ENCODE peak calls at places on chromosomes 3 and 15, in six cellular contexts. H is HT-29; Q is AG04450; E is stimulated activated CD8-positive, alpha-beta memory T cell treated with anti-CD3 and anti-CD28 coated beads, Interleukin-15, amount 100 ng/mL, for 4 hours; T is sciatic nerve; X is NCI-H1092. A is an unnamed sample.
A peak's percentile ranks its signal among the peaks of the same experiment; 100 is the strongest.

GRCh38 chr3:43307649-43308048 is 21.3 kb downstream of the SNRK start:
- DNase-seq in T (no peak), E (no peak), X (no peak), Q (no peak), H (no peak), A (no peak)

GRCh38 chr3:136412307-136412706 is 162.2 kb downstream of the PCCB start:
- DNase-seq in H (no peak), T (no peak), Q (no peak), E (no peak), X (no peak), A (no peak)

GRCh38 chr3:128800241-128801187 is 74.5 kb downstream of the RAB7A start:
- DNase-seq in H (no peak), Q (no peak), T (no peak), X (no peak), E (no peak), A (no peak)

GRCh38 chr3:190369701-190370295 is 18.2 kb upstream of the CLDN16 start:
- DNase-seq in T (no peak), H (peak; percentile 7), X (no peak), Q (no peak), E (no peak), A (no peak)

GRCh38 chr3:46368569-46368968 is 2.2 kb upstream of the CCR5 start:
- DNase-seq in H (peak; percentile 11), X (no peak), Q (no peak), E (peak; percentile 40), T (peak; percentile 66), A (no peak)

GRCh38 chr3:58837141-58837862 is 170.7 kb upstream of the FAM3D start:
- DNase-seq in Q (no peak), H (no peak), T (no peak), E (no peak), X (no peak), A (no peak)

GRCh38 chr3:184658223-184658860 is 53.5 kb downstream of the MAGEF1 start:
- DNase-seq in H (no peak), X (no peak), T (no peak), Q (no peak), E (no peak), A (no peak)

GRCh38 chr15:90482124-90483011 is 47.4 kb upstream of the CRTC3 start:
- DNase-seq in T (no peak), X (peak; percentile 22), Q (peak; percentile 32), H (peak; percentile 79), E (no peak), A (peak; percentile 77)

GRCh38 chr3:189787622-189788021 is 156.4 kb downstream of the TP63 start:
- DNase-seq in E (no peak), Q (no peak), X (no peak), H (peak; percentile 26), T (no peak), A (peak; percentile 18)

GRCh38 chr3:52333869-52334557 is 17.9 kb downstream of the DNAH1 start:
- DNase-seq in H (no peak), T (no peak), E (no peak), X (no peak), Q (no peak), A (no peak)

GRCh38 chr3:36362973-36363372 is 17.3 kb upstream of the STAC start:
- DNase-seq in E (no peak), H (no peak), Q (no peak), T (no peak), X (no peak), A (peak; percentile 52)

GRCh38 chr3:101513419-101513986 is 491 bp upstream of the SENP7 start:
- DNase-seq in H (peak; percentile 11), E (no peak), T (no peak), X (peak; percentile 67), Q (peak; percentile 10), A (no peak)

GRCh38 chr15:49045691-49046112 is 544 bp downstream of the SECISBP2L start:
- DNase-seq in X (no peak), T (no peak), E (no peak), H (peak; percentile 68), Q (no peak), A (peak; percentile 48)

GRCh38 chr3:69276884-69277283 is 109.0 kb downstream of the FRMD4B start:
- DNase-seq in X (no peak), T (no peak), E (no peak), Q (no peak), H (no peak), A (no peak)

GRCh38 chr15:70303981-70304380 is 206.3 kb upstream of the TLE3 start:
- DNase-seq in X (no peak), Q (no peak), T (no peak), H (no peak), E (no peak), A (no peak)

GRCh38 chr3:134562055-134562454 is 76.2 kb downstream of the CEP63 start:
- DNase-seq in Q (no peak), X (no peak), T (no peak), H (no peak), E (no peak), A (no peak)

GRCh38 chr3:108124337-108125150 is 33.7 kb upstream of the CD47 start:
- DNase-seq in X (no peak), H (no peak), E (peak; percentile 43), T (no peak), Q (no peak), A (peak; percentile 23)

GRCh38 chr3:158105124-158105709 is 1.0 kb downstream of the SHOX2 start:
- DNase-seq in Q (no peak), E (no peak), H (no peak), T (peak; percentile 73), X (no peak), A (peak; percentile 11)

GRCh38 chr15:100942656-100943055 is 23.5 kb downstream of the LRRK1 start:
- DNase-seq in X (no peak), Q (no peak), T (no peak), H (no peak), E (no peak), A (no peak)

GRCh38 chr3:76990606-76991005 is 49.3 kb upstream of the ROBO2 start:
- DNase-seq in X (no peak), Q (no peak), H (no peak), E (no peak), T (no peak), A (no peak)

GRCh38 chr3:69282191-69282590 is 103.7 kb downstream of the FRMD4B start:
- DNase-seq in H (peak; percentile 69), X (no peak), Q (no peak), E (peak; percentile 38), T (no peak), A (peak; percentile 39)

GRCh38 chr3:149783576-149783975 is 8.8 kb downstream of the ANKUB1 start:
- DNase-seq in E (no peak), X (no peak), T (no peak), Q (peak; percentile 72), H (no peak), A (peak; percentile 8)

GRCh38 chr3:32780735-32781210 is 37.0 kb upstream of the TRIM71 start:
- DNase-seq in Q (no peak), H (peak; percentile 34), T (peak; percentile 61), X (no peak), E (no peak), A (peak; percentile 64)

GRCh38 chr15:42228036-42228435 is 19.9 kb upstream of the VPS39 start:
- DNase-seq in Q (no peak), H (no peak), X (no peak), E (no peak), T (no peak), A (no peak)

GRCh38 chr15:40061212-40061901 is 22.4 kb upstream of the SRP14 start:
- DNase-seq in H (no peak), T (no peak), Q (no peak), E (no peak), X (no peak), A (no peak)

GRCh38 chr3:172142074-172143059 is 103.0 kb downstream of the FNDC3B start:
- DNase-seq in X (no peak), Q (peak; percentile 37), T (no peak), H (peak; percentile 57), E (no peak), A (peak; percentile 92)

GRCh38 chr3:172640751-172641150 is 70.1 kb downstream of the NCEH1 start:
- DNase-seq in X (no peak), Q (no peak), H (no peak), E (no peak), T (no peak), A (no peak)

GRCh38 chr3:50616770-50617095 is 218 bp upstream of the MAPKAPK3 start:
- DNase-seq in X (peak; percentile 60), Q (peak; percentile 60), T (peak; percentile 97), E (peak; percentile 91), H (peak; percentile 77), A (peak; percentile 80)

GRCh38 chr3:38454179-38454883 is 641 bp downstream of the ACVR2B start:
- DNase-seq in Q (no peak), X (no peak), H (peak; percentile 18), E (no peak), T (no peak), A (peak; percentile 35)

GRCh38 chr15:70141376-70142071 is 43.8 kb upstream of the TLE3 start:
- DNase-seq in T (peak; percentile 50), E (no peak), H (no peak), X (no peak), Q (no peak), A (no peak)

GRCh38 chr3:28556195-28556594 is 207.6 kb upstream of the AZI2 start:
- DNase-seq in T (no peak), H (no peak), Q (no peak), X (no peak), E (no peak), A (no peak)

GRCh38 chr3:136790786-136791185 is 28.1 kb upstream of the SLC35G2 start:
- DNase-seq in Q (no peak), E (no peak), X (no peak), T (no peak), H (no peak), A (no peak)

GRCh38 chr3:148318240-148318639 is 379.5 kb upstream of the AGTR1 start:
- DNase-seq in H (no peak), Q (no peak), T (no peak), X (no peak), E (no peak), A (no peak)

A was measured in dermis blood vessel endothelial cell.